ENCODE peak calls at places on chromosomes 11 and 22, in four cellular contexts. One of them, this sample, is unnamed.

GRCh38 chr11:287821-288327 is 1.1 kb upstream of the PGGHG start:
- DNase-seq in uterus: peak
- DNase-seq in heart right ventricle: peak
- DNase-seq in CD8-positive, alpha-beta memory T cell: peak
- DNase-seq in this sample: no peak

GRCh38 chr11:72741429-72741833 is 10.8 kb downstream of the ARAP1 start:
- DNase-seq in uterus: no peak
- DNase-seq in heart right ventricle: no peak
- DNase-seq in CD8-positive, alpha-beta memory T cell: no peak
- DNase-seq in this sample: no peak

GRCh38 chr22:17264321-17265052 is 45.3 kb upstream of the ADA2 start:
- DNase-seq in uterus: peak
- DNase-seq in heart right ventricle: peak
- DNase-seq in CD8-positive, alpha-beta memory T cell: no peak
- DNase-seq in this sample: no peak

GRCh38 chr11:57477507-57478189 is 17.3 kb downstream of the RTN4RL2 start:
- DNase-seq in uterus: no peak
- DNase-seq in heart right ventricle: no peak
- DNase-seq in CD8-positive, alpha-beta memory T cell: no peak
- DNase-seq in this sample: no peak

GRCh38 chr22:47805394-47805935 is 1043.0 kb downstream of the TBC1D22A start:
- DNase-seq in uterus: no peak
- DNase-seq in heart right ventricle: no peak
- DNase-seq in CD8-positive, alpha-beta memory T cell: no peak
- DNase-seq in this sample: peak

GRCh38 chr11:38005597-38005996 is 1407.6 kb upstream of the RAG2 start:
- DNase-seq in uterus: no peak
- DNase-seq in heart right ventricle: no peak
- DNase-seq in CD8-positive, alpha-beta memory T cell: no peak
- DNase-seq in this sample: no peak

GRCh38 chr11:12989428-12990242 is 19.5 kb upstream of the RASSF10 start:
- DNase-seq in uterus: no peak
- DNase-seq in heart right ventricle: no peak
- DNase-seq in CD8-positive, alpha-beta memory T cell: no peak
- DNase-seq in this sample: no peak

GRCh38 chr11:57792870-57793269 is 31.3 kb downstream of the CTNND1 start:
- DNase-seq in uterus: no peak
- DNase-seq in heart right ventricle: no peak
- DNase-seq in CD8-positive, alpha-beta memory T cell: no peak
- DNase-seq in this sample: no peak

GRCh38 chr11:112523917-112524316 is 263.3 kb upstream of the PLET1 start:
- DNase-seq in uterus: no peak
- DNase-seq in heart right ventricle: no peak
- DNase-seq in CD8-positive, alpha-beta memory T cell: no peak
- DNase-seq in this sample: no peak

GRCh38 chr22:42065408-42066132 is 5.0 kb downstream of the NAGA start:
- DNase-seq in uterus: no peak
- DNase-seq in heart right ventricle: no peak
- DNase-seq in CD8-positive, alpha-beta memory T cell: no peak
- DNase-seq in this sample: no peak

GRCh38 chr11:64237484-64237951 is 3.1 kb downstream of the VEGFB start:
- DNase-seq in uterus: no peak
- DNase-seq in heart right ventricle: no peak
- DNase-seq in CD8-positive, alpha-beta memory T cell: no peak
- DNase-seq in this sample: no peak

GRCh38 chr11:71139516-71140205 is 112.7 kb downstream of the SHANK2 start:
- DNase-seq in uterus: no peak
- DNase-seq in heart right ventricle: peak
- DNase-seq in CD8-positive, alpha-beta memory T cell: no peak
- DNase-seq in this sample: no peak

GRCh38 chr11:132681971-132682370 is 850.3 kb downstream of the OPCML start:
- DNase-seq in uterus: no peak
- DNase-seq in heart right ventricle: no peak
- DNase-seq in CD8-positive, alpha-beta memory T cell: no peak
- DNase-seq in this sample: no peak

GRCh38 chr22:42976131-42976530 is 38.8 kb downstream of the PACSIN2 start:
- DNase-seq in uterus: no peak
- DNase-seq in heart right ventricle: no peak
- DNase-seq in CD8-positive, alpha-beta memory T cell: no peak
- DNase-seq in this sample: no peak

GRCh38 chr22:49503321-49503720 is 324.4 kb downstream of the BRD1 start:
- DNase-seq in uterus: no peak
- DNase-seq in heart right ventricle: no peak
- DNase-seq in CD8-positive, alpha-beta memory T cell: no peak
- DNase-seq in this sample: peak

GRCh38 chr11:14803846-14804245 is 88.2 kb downstream of the CYP2R1 start:
- DNase-seq in uterus: no peak
- DNase-seq in heart right ventricle: no peak
- DNase-seq in CD8-positive, alpha-beta memory T cell: no peak
- DNase-seq in this sample: no peak

GRCh38 chr22:32106930-32107329 is 52.2 kb downstream of the C22orf42 start:
- DNase-seq in uterus: no peak
- DNase-seq in heart right ventricle: no peak
- DNase-seq in CD8-positive, alpha-beta memory T cell: no peak
- DNase-seq in this sample: no peak

GRCh38 chr11:11312738-11313137 is 40.3 kb downstream of the CSNK2A3 start:
- DNase-seq in uterus: no peak
- DNase-seq in heart right ventricle: no peak
- DNase-seq in CD8-positive, alpha-beta memory T cell: no peak
- DNase-seq in this sample: no peak

GRCh38 chr22:46934746-46935491 is 172.5 kb downstream of the TBC1D22A start:
- DNase-seq in uterus: no peak
- DNase-seq in heart right ventricle: no peak
- DNase-seq in CD8-positive, alpha-beta memory T cell: no peak
- DNase-seq in this sample: no peak

GRCh38 chr22:42340695-42341383 is 70.4 kb upstream of the TCF20 start:
- DNase-seq in uterus: peak
- DNase-seq in heart right ventricle: no peak
- DNase-seq in CD8-positive, alpha-beta memory T cell: no peak
- DNase-seq in this sample: no peak

GRCh38 chr22:27252282-27253049 is 549.1 kb downstream of the MN1 start:
- DNase-seq in uterus: peak
- DNase-seq in heart right ventricle: no peak
- DNase-seq in CD8-positive, alpha-beta memory T cell: no peak
- DNase-seq in this sample: peak

GRCh38 chr11:134291196-134291595 is 15.0 kb downstream of the GLB1L3 start:
- DNase-seq in uterus: no peak
- DNase-seq in heart right ventricle: no peak
- DNase-seq in CD8-positive, alpha-beta memory T cell: no peak
- DNase-seq in this sample: no peak

GRCh38 chr11:134290646-134291045 is 14.5 kb downstream of the GLB1L3 start:
- DNase-seq in uterus: no peak
- DNase-seq in heart right ventricle: no peak
- DNase-seq in CD8-positive, alpha-beta memory T cell: no peak
- DNase-seq in this sample: no peak

GRCh38 chr11:134294664-134295063 is 18.5 kb downstream of the GLB1L3 start:
- DNase-seq in uterus: no peak
- DNase-seq in heart right ventricle: no peak
- DNase-seq in CD8-positive, alpha-beta memory T cell: no peak
- DNase-seq in this sample: no peak

GRCh38 chr11:134292661-134293060 is 16.5 kb downstream of the GLB1L3 start:
- DNase-seq in uterus: no peak
- DNase-seq in heart right ventricle: no peak
- DNase-seq in CD8-positive, alpha-beta memory T cell: no peak
- DNase-seq in this sample: no peak

DNA sequence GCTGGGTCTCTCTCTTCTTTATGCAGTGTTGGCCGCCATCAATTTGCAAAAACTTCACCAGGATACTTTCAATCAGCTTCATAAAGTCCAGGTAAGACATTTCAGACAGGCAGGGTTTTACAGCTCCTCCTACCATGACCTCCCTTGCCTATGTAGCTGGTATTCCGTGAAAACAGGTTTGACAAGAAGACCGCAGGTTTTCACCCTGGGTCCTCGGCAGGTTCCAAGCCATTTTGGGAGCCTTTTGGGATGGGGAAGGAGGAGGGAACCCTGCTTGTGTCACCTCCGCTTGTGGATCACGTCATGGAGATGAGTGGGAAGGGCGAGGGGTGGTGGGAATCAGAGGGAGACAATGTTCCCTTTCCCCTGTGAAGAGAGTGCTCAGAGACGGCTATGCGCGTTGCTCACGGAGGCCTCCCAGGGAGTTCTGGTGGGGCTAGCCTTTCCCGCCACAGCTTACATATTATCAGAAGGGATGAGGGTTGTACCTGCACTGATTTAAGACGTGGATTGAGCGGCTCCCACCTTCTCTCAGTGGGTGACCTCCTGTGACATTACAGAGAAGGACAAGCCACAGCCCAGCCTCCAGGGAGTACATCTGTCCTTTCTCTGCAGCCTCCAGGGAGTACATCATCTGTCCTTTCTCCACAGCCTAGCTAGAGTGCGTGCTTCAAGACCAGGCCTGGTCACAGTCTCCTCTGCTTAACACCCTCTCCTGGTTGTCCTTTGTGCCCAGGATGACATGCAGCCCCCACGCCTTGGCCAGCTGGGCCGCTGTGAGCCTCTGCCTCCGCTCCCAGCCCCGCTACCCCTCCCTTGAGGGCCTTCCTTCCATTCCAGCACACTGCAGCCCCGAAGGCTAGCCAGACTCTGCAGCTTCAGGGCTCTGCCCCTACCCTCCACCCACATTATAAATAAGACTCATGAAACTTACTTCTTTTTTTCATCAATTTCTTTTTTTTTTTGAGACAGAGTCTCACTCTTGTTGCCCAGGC is 17.2 kb downstream of the GLB1L3 start:
- DNase-seq in uterus: no peak
- DNase-seq in heart right ventricle: no peak
- DNase-seq in CD8-positive, alpha-beta memory T cell: no peak
- DNase-seq in this sample: no peak
- H3K27ac ChIP-seq in uterus: no peak
- H3K27ac ChIP-seq in heart right ventricle: no peak
- H3K27ac ChIP-seq in CD8-positive, alpha-beta memory T cell: no peak
- H3K27ac ChIP-seq in this sample: no peak

DNA sequence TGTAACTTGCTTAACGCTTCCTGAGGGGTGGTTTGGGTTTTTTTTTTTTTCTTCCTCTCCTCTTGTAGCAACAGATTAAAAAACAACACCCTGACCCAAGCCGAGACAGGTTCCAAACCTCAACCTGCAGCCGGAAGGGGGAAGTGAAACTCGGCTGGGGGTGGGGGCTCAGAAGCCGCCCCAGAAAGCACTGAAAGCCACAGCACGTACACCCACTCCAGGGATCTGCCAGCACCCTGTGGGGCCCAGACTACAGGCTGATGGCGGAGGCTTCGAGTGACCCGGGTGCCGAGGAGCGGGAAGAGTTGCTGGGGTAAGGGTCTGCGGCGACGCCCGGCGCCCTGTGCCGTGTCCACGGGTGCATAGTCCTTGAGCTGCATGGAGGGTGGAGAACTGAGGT is at the start of gene LSP1:
- DNase-seq in uterus: no peak
- DNase-seq in heart right ventricle: no peak
- DNase-seq in CD8-positive, alpha-beta memory T cell: peak
- DNase-seq in this sample: no peak
- H3K4me3 ChIP-seq in uterus: no peak
- H3K4me3 ChIP-seq in heart right ventricle: peak
- H3K4me3 ChIP-seq in CD8-positive, alpha-beta memory T cell: peak
- H3K4me3 ChIP-seq in this sample: peak

GRCh38 chr11:125494033-125494364 is 2.1 kb downstream of the FEZ1 start:
- DNase-seq in uterus: no peak
- DNase-seq in heart right ventricle: no peak
- DNase-seq in CD8-positive, alpha-beta memory T cell: no peak
- DNase-seq in this sample: no peak

GRCh38 chr11:125494987-125495725 is 909 bp downstream of the FEZ1 start:
- DNase-seq in uterus: peak
- DNase-seq in heart right ventricle: peak
- DNase-seq in CD8-positive, alpha-beta memory T cell: no peak
- DNase-seq in this sample: peak

GRCh38 chr11:125496465-125496817 is 376 bp upstream of the FEZ1 start:
- DNase-seq in uterus: peak
- DNase-seq in heart right ventricle: no peak
- DNase-seq in CD8-positive, alpha-beta memory T cell: no peak
- DNase-seq in this sample: no peak

GRCh38 chr11:125498521-125498920 is 2.5 kb upstream of the FEZ1 start:
- DNase-seq in uterus: no peak
- DNase-seq in heart right ventricle: no peak
- DNase-seq in CD8-positive, alpha-beta memory T cell: no peak
- DNase-seq in this sample: no peak

DNA sequence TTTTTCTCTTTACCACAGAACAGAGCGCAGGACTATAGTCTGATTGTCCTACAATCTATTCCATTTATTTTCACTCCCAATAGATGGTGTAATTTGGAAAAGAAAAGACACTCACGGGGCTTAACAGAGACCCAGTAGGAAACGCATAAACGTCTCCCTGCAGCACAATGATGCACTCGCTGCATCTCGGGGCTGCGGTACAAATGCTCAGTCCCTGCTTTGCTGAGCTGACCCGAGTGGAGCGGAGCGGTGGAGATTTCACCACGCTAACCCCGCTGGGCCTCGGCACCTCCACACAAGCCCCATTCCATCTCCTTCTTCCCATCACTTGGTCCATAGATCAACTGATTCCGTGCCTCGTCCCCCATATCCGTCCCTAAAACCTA is 1.5 kb downstream of the FEZ1 start:
- DNase-seq in uterus: no peak
- DNase-seq in heart right ventricle: no peak
- DNase-seq in CD8-positive, alpha-beta memory T cell: no peak
- DNase-seq in this sample: no peak
- H3K27ac ChIP-seq in uterus: peak
- H3K27ac ChIP-seq in heart right ventricle: no peak
- H3K27ac ChIP-seq in CD8-positive, alpha-beta memory T cell: no peak
- H3K27ac ChIP-seq in this sample: peak

GRCh38 chr11:66267039-66267378 is 1.4 kb upstream of the RAB1B start:
- DNase-seq in uterus: no peak
- DNase-seq in heart right ventricle: no peak
- DNase-seq in CD8-positive, alpha-beta memory T cell: no peak
- DNase-seq in this sample: no peak

GRCh38 chr11:66267379-66268209 is 845 bp upstream of the RAB1B start:
- DNase-seq in uterus: peak
- DNase-seq in heart right ventricle: peak
- DNase-seq in CD8-positive, alpha-beta memory T cell: peak
- DNase-seq in this sample: peak

GRCh38 chr11:66264893-66265292 is 3.5 kb upstream of the RAB1B start:
- DNase-seq in uterus: no peak
- DNase-seq in heart right ventricle: no peak
- DNase-seq in CD8-positive, alpha-beta memory T cell: no peak
- DNase-seq in this sample: no peak

GRCh38 chr11:66265531-66266377 is 2.7 kb upstream of the RAB1B start:
- DNase-seq in uterus: no peak
- DNase-seq in heart right ventricle: no peak
- DNase-seq in CD8-positive, alpha-beta memory T cell: no peak
- DNase-seq in this sample: no peak

DNA sequence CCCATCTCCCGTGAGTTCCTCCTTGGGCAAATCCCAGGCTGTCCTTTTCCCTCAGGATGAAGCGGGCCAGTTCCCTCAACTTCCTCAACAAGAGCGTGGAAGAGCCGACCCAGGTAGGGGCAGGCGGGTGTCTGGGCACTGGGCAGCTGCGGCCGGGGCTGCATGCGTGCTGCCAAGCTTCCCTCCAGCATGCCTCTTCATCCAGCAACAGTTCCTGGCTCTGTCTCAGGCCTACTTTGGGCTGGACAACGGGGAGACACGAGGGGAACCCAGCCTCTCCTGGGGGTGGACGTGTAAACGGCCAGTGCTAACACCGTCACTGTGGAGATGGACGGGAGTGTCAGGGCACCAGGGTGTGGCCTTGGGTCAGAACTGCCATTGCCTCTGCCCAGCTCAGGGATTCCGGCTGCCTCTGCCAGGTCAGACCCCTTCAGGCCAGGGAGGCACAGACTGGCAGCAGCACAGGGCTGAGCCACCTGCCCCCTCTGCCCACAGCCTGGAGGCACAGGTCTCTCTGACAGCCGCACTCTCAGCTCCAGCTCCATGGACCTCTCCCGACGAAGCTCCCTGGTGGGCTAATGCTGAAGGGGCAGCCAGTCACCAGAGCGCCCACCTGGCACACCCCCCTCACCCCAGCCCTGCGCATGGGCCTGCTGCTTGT is 1.9 kb upstream of the RAB1B start:
- DNase-seq in uterus: no peak
- DNase-seq in heart right ventricle: no peak
- DNase-seq in CD8-positive, alpha-beta memory T cell: no peak
- DNase-seq in this sample: no peak
- H3K4me3 ChIP-seq in uterus: peak
- H3K4me3 ChIP-seq in heart right ventricle: peak
- H3K4me3 ChIP-seq in CD8-positive, alpha-beta memory T cell: no peak
- H3K4me3 ChIP-seq in this sample: peak

This sample was measured in coronary artery.